ENCODE peak calls at places on chromosomes 5 and 9, in seven cellular contexts. S, V, I, U, F, H and T are unnamed samples.

GRCh38 chr9:105362470-105362869 is 85.4 kb upstream of the FSD1L start:
- DNase-seq in S (no peak), V (no peak), I (no peak), U (no peak), F (no peak), H (no peak), T (no peak)

GRCh38 chr9:34381323-34381722 is 4.6 kb upstream of the MYORG start:
- DNase-seq in S (no peak), V (peak; percentile 78), I (no peak), U (no peak), F (no peak), H (no peak), T (no peak)

GRCh38 chr5:74594172-74595040 is 46.1 kb downstream of the ENC1 start:
- DNase-seq in S (no peak), V (no peak), I (no peak), U (no peak), F (no peak), H (no peak), T (no peak)

GRCh38 chr5:148972958-148973357 is 89.9 kb downstream of the SH3TC2 start:
- DNase-seq in S (peak; percentile 50), V (no peak), I (no peak), U (peak; percentile 42), F (no peak), H (peak; percentile 35), T (no peak)

GRCh38 chr9:121133104-121133816 is 58.5 kb downstream of the CNTRL start:
- DNase-seq in S (no peak), V (peak; percentile 52), I (peak; percentile 19), U (peak; percentile 8), F (no peak), H (peak; percentile 75), T (no peak)

GRCh38 chr5:10578869-10579268 is 15.0 kb downstream of the ANKRD33B start:
- DNase-seq in S (no peak), V (no peak), I (no peak), U (no peak), F (no peak), H (no peak), T (no peak)

GRCh38 chr9:20566401-20566800 is 55.9 kb downstream of the MLLT3 start:
- DNase-seq in S (no peak), V (no peak), I (no peak), U (no peak), F (peak; percentile 45), H (no peak), T (no peak)

GRCh38 chr5:172791726-172792445 is 20.9 kb upstream of the DUSP1 start:
- DNase-seq in S (no peak), V (no peak), I (no peak), U (no peak), F (no peak), H (no peak), T (no peak)

GRCh38 chr9:98410185-98410697 is 154.8 kb upstream of the TBC1D2 start:
- DNase-seq in S (no peak), V (no peak), I (no peak), U (peak; percentile 5), F (no peak), H (no peak), T (no peak)

GRCh38 chr5:97266576-97266975 is 83.5 kb upstream of the RIOK2 start:
- DNase-seq in S (no peak), V (no peak), I (peak; percentile 10), U (no peak), F (no peak), H (no peak), T (no peak)

GRCh38 chr9:96674914-96675538 is 19.9 kb upstream of the PRXL2C start:
- DNase-seq in S (no peak), V (no peak), I (no peak), U (no peak), F (no peak), H (no peak), T (no peak)

GRCh38 chr9:129990269-129991005 is 52.6 kb downstream of the FNBP1 start:
- DNase-seq in S (no peak), V (no peak), I (no peak), U (no peak), F (no peak), H (no peak), T (no peak)

GRCh38 chr9:83620841-83621636 is 1.9 kb upstream of the IDNK start:
- DNase-seq in S (no peak), V (peak; percentile 65), I (peak; percentile 48), U (peak; percentile 65), F (no peak), H (peak; percentile 53), T (no peak)

GRCh38 chr5:11044581-11044980 is 283.5 kb upstream of the DAP start:
- DNase-seq in S (no peak), V (no peak), I (no peak), U (no peak), F (peak; percentile 62), H (no peak), T (no peak)

GRCh38 chr5:89353837-89354551 is 471.0 kb upstream of the MEF2C start:
- DNase-seq in S (no peak), V (no peak), I (no peak), U (no peak), F (no peak), H (no peak), T (no peak)

GRCh38 chr9:96067004-96067403 is 191.5 kb downstream of the ERCC6L2 start:
- DNase-seq in S (no peak), V (no peak), I (no peak), U (peak; percentile 27), F (no peak), H (no peak), T (no peak)

GRCh38 chr9:24245988-24246387 is 299.7 kb downstream of the IZUMO3 start:
- DNase-seq in S (no peak), V (no peak), I (no peak), U (no peak), F (no peak), H (no peak), T (no peak)

GRCh38 chr5:78065663-78066062 is 228.8 kb downstream of the AP3B1 start:
- DNase-seq in S (no peak), V (no peak), I (no peak), U (no peak), F (no peak), H (no peak), T (no peak)

GRCh38 chr5:82406200-82406773 is 128.1 kb upstream of the RPS23 start:
- DNase-seq in S (peak; percentile 58), V (no peak), I (no peak), U (no peak), F (no peak), H (no peak), T (no peak)

GRCh38 chr9:87799503-87799902 is 73.6 kb downstream of the CTSL start:
- DNase-seq in S (no peak), V (no peak), I (no peak), U (no peak), F (no peak), H (no peak), T (no peak)

GRCh38 chr9:128323192-128323730 is 622 bp downstream of the COQ4 start:
- DNase-seq in S (no peak), V (no peak), I (no peak), U (no peak), F (no peak), H (no peak), T (no peak)

GRCh38 chr5:125326114-125326513 is 579.7 kb upstream of the ZNF608 start:
- DNase-seq in S (peak; percentile 35), V (no peak), I (peak; percentile 28), U (peak; percentile 93), F (no peak), H (peak; percentile 44), T (no peak)

GRCh38 chr5:171667341-171668096 is 118.1 kb upstream of the SMIM23 start:
- DNase-seq in S (peak; percentile 73), V (no peak), I (peak; percentile 53), U (no peak), F (peak; percentile 95), H (no peak), T (no peak)

GRCh38 chr5:151811593-151812321 is 40.0 kb downstream of the G3BP1 start:
- DNase-seq in S (peak; percentile 36), V (no peak), I (no peak), U (no peak), F (no peak), H (no peak), T (no peak)

GRCh38 chr5:74035521-74035937 is 409.5 kb downstream of the ARHGEF28 start:
- DNase-seq in S (peak; percentile 28), V (no peak), I (no peak), U (peak; percentile 47), F (no peak), H (no peak), T (no peak)

GRCh38 chr9:136048560-136049411 is 46.3 kb downstream of the NACC2 start:
- DNase-seq in S (no peak), V (no peak), I (no peak), U (no peak), F (no peak), H (no peak), T (no peak)

GRCh38 chr5:119274024-119274766 is 81.6 kb upstream of the TNFAIP8 start:
- DNase-seq in S (no peak), V (no peak), I (peak; percentile 38), U (no peak), F (no peak), H (no peak), T (no peak)
- TF ChIP-seq POLR2A in S (no peak), V (no peak), I (no peak), U (no peak), F (no peak), H (no peak), T (no peak)

GRCh38 chr9:123263227-123263626 is 5.2 kb downstream of the STRBP start:
- DNase-seq in S (no peak), V (no peak), I (no peak), U (no peak), F (no peak), H (no peak), T (no peak)
- H3K27me3 ChIP-seq in S (no peaks in the 10 kb centered on the region), V (no peaks in the 10 kb centered on the region), I (no peaks in the 10 kb centered on the region), U (no peaks in the 10 kb centered on the region), F (no peaks in the 10 kb centered on the region), H (no peaks in the 10 kb centered on the region), T (no peaks in the 10 kb centered on the region)

GRCh38 chr5:179265529-179266290 is 79.6 kb downstream of the ADAMTS2 start:
- DNase-seq in S (peak; percentile 98), V (peak; percentile 65), I (peak; percentile 44), U (peak; percentile 70), F (peak; percentile 96), H (peak; percentile 62), T (no peak)
- TF ChIP-seq POLR2A in S (peak; percentile 31), V (no peak), I (no peak), U (no peak), F (no peak), H (no peak), T (no peak)

DNA sequence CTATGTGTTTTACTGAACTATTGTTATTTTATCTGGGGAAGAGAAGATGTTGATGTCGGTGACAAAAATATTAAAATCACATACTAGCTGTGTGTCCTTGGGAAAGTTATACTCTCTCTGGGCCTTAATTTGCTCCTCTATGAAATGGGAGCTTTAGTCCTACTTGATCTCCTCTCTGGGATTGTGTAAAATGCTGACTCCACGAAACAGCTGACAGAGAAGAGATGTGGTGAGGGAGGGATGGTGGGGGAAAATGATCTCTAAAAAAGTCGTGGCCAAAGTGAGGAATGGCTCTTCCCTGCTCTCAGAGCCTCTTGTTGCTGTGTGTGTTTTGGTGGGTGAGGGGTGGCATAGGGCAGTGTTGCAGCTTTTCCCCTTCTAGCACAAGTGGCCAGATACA is 173.7 kb downstream of the MELK start:
- DNase-seq in S (no peak), V (no peak), I (no peak), U (no peak), F (no peak), H (no peak), T (no peak)
- H3K27me3 ChIP-seq in S (no peaks in the 10 kb centered on the region), V (no peaks in the 10 kb centered on the region), I (no peaks in the 10 kb centered on the region), U (peaks cover 3% of the 10 kb centered on the region), F (no peaks in the 10 kb centered on the region), H (peaks cover 30% of the 10 kb centered on the region), T (no peaks in the 10 kb centered on the region)